ENCODE peak calls at places on chromosomes 3 and 15, in four cellular contexts. N is sigmoid colon, J is brain microvascular endothelial cell, S is right cardiac atrium. V is an unnamed sample.

GRCh38 chr15:78000089-78000926 is 77.2 kb downstream of the TBC1D2B start:
- DNase-seq in S (peak), J (peak), N (peak), V (peak)

GRCh38 chr15:36590838-36591237 is 11.4 kb downstream of the CDIN1 start:
- DNase-seq in J (peak), S (no peak), N (no peak), V (no peak)

GRCh38 chr3:19073341-19074105 is 74.8 kb upstream of the KCNH8 start:
- DNase-seq in J (no peak), N (no peak), S (no peak), V (no peak)

GRCh38 chr3:128369881-128370642 is 96.6 kb downstream of the DNAJB8 start:
- DNase-seq in S (no peak), N (no peak), J (no peak), V (no peak)

GRCh38 chr3:24598691-24599090 is 104.0 kb upstream of the THRB start:
- DNase-seq in N (no peak), S (no peak), J (peak), V (no peak)

GRCh38 chr15:69604050-69604378 is 151.4 kb downstream of the RPLP1 start:
- DNase-seq in J (no peak), N (no peak), S (no peak), V (no peak)

GRCh38 chr15:48120751-48121150 is at the start of gene SLC24A5:
- DNase-seq in N (no peak), S (no peak), J (no peak), V (no peak)

GRCh38 chr3:129120254-129121004 is 1.2 kb downstream of the RAB43 start:
- DNase-seq in J (peak), S (peak), N (peak), V (peak)

GRCh38 chr15:48375767-48376166 is 44.5 kb downstream of the DUT start:
- DNase-seq in J (no peak), N (no peak), S (no peak), V (no peak)

GRCh38 chr3:121431717-121432517 is 113.9 kb downstream of the POLQ start:
- DNase-seq in S (no peak), N (no peak), J (peak), V (no peak)

GRCh38 chr3:194577985-194578905 is 55.0 kb downstream of the TMEM44 start:
- DNase-seq in J (peak), N (no peak), S (peak), V (peak)

GRCh38 chr3:45218578-45219390 is 7.3 kb downstream of the TMEM158 start:
- DNase-seq in S (no peak), N (no peak), J (peak), V (no peak)

GRCh38 chr15:96347181-96348111 is 16.9 kb downstream of the NR2F2 start:
- DNase-seq in S (peak), J (peak), N (no peak), V (peak)

GRCh38 chr3:101803152-101803782 is 24.3 kb downstream of the NXPE3 start:
- DNase-seq in J (peak), S (peak), N (peak), V (peak)

GRCh38 chr15:52672661-52673060 is 6.5 kb downstream of the ATOSA start:
- DNase-seq in J (no peak), N (no peak), S (no peak), V (no peak)

GRCh38 chr15:59133921-59134427 is 29.0 kb downstream of the CCNB2 start:
- DNase-seq in N (no peak), J (no peak), S (no peak), V (no peak)

GRCh38 chr3:59422312-59422711 is 372.5 kb upstream of the CFAP20DC start:
- DNase-seq in J (peak), N (no peak), S (no peak), V (no peak)

GRCh38 chr15:74132681-74133070 is 2.3 kb downstream of the ISLR2 start:
- DNase-seq in N (no peak), J (no peak), S (peak), V (no peak)

GRCh38 chr15:33200444-33200843 is 5.9 kb upstream of the FMN1 start:
- DNase-seq in J (no peak), N (no peak), S (no peak), V (no peak)

GRCh38 chr3:173911446-173911845 is 513.9 kb downstream of the NLGN1 start:
- DNase-seq in N (no peak), S (no peak), J (no peak), V (no peak)

GRCh38 chr15:95162967-95163531 is 931.7 kb downstream of the MCTP2 start:
- DNase-seq in J (peak), N (peak), S (no peak), V (no peak)

GRCh38 chr3:37987315-37987697 is 3.3 kb upstream of the VILL start:
- DNase-seq in N (peak), S (no peak), J (no peak), V (no peak)

GRCh38 chr15:100807028-100807427 is 72.6 kb upstream of the ALDH1A3 start:
- DNase-seq in N (no peak), S (no peak), J (no peak), V (no peak)

GRCh38 chr15:74374648-74375302 is 7.3 kb upstream of the CYP11A1 start:
- DNase-seq in N (no peak), J (no peak), S (no peak), V (no peak)

GRCh38 chr15:50484781-50485180 is 60.6 kb downstream of the USP8 start:
- DNase-seq in J (no peak), N (no peak), S (no peak), V (no peak)

GRCh38 chr15:30791239-30791638 is 112.5 kb upstream of the FAN1 start:
- DNase-seq in S (no peak), N (no peak), J (no peak), V (peak)

GRCh38 chr3:42130329-42131070 is 39.3 kb downstream of the TRAK1 start:
- DNase-seq in N (peak), S (no peak), J (no peak), V (no peak)

GRCh38 chr15:31254431-31255175 is 72.0 kb upstream of the KLF13 start:
- DNase-seq in N (no peak), S (no peak), J (peak), V (no peak)

GRCh38 chr3:112761062-112761638 is 85.5 kb downstream of the CD200R1L start:
- DNase-seq in N (no peak), S (no peak), J (peak), V (no peak)

GRCh38 chr15:99514306-99514705 is 51.5 kb upstream of the MEF2A start:
- DNase-seq in N (no peak), S (no peak), J (no peak), V (no peak)

GRCh38 chr15:28901987-28902745 is 16.4 kb downstream of the APBA2 start:
- DNase-seq in J (no peak), N (no peak), S (no peak), V (no peak)

GRCh38 chr3:53091011-53091410 is 39.2 kb downstream of the RFT1 start:
- DNase-seq in J (no peak), N (no peak), S (no peak), V (no peak)

GRCh38 chr3:152496286-152496685 is 227.6 kb downstream of the MBNL1 start:
- DNase-seq in N (no peak), S (no peak), J (no peak), V (no peak)

GRCh38 chr15:50873935-50874353 is 34.5 kb upstream of the AP4E1 start:
- DNase-seq in J (no peak), N (no peak), S (no peak), V (no peak)

GRCh38 chr3:123159926-123160635 is 41.7 kb upstream of the SEC22A start:
- DNase-seq in N (no peak), J (peak), S (no peak), V (no peak)

GRCh38 chr3:171348121-171348520 is 112.1 kb downstream of the TNIK start:
- DNase-seq in J (peak), N (no peak), S (no peak), V (peak)

GRCh38 chr3:196096382-196096953 is 14.6 kb upstream of the TFRC start:
- DNase-seq in S (no peak), N (peak), J (no peak), V (no peak)

GRCh38 chr3:175208316-175208715 is 349.2 kb downstream of the NAALADL2 start:
- DNase-seq in S (no peak), J (no peak), N (no peak), V (no peak)

GRCh38 chr15:65521355-65521754 is 3.9 kb upstream of the DPP8 start:
- DNase-seq in S (peak), N (no peak), J (no peak), V (no peak)

GRCh38 chr3:150783334-150783733 is 20.4 kb upstream of the SIAH2 start:
- DNase-seq in N (no peak), S (no peak), J (no peak), V (no peak)

GRCh38 chr15:40933520-40933904 is 4.4 kb downstream of the DLL4 start:
- DNase-seq in J (no peak), S (no peak), N (no peak), V (no peak)
- H3K4me3 ChIP-seq in J (no peak), S (no peak), N (no peak), V (no peak)

GRCh38 chr15:67079361-67079760 is 14.0 kb downstream of the SMAD3 start:
- DNase-seq in N (no peak), S (no peak), J (no peak), V (no peak)
- H3K27ac ChIP-seq in N (no peak), S (no peak), J (peak), V (no peak)

GRCh38 chr3:10320320-10320677 is 613 bp downstream of the SEC13 start:
- DNase-seq in N (no peak), J (no peak), S (no peak), V (no peak)
- H3K4me3 ChIP-seq in N (peak), J (peak), S (peak), V (peak)

DNA sequence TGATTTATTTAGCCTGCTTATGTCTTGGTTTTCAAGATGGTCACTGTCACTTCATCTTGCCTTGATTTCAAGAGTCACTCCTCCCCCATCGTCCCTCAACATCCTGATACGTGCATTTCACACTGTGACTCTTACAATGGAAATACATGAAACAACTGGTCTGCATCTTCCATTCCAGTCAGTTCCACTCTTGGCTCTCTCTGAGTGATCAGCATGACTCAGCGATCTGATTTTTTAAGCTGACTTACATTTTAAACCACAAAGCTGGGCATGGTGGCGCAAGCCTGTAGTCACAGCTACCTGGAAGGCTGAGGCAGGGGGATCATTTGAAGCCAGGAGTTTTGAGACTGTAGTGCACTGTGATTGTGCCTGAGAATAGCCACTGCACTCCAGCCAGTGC is 271.2 kb upstream of the ROPN1 start:
- DNase-seq in S (no peak), N (no peak), J (peak), V (peak)
- H3K27ac ChIP-seq in S (no peak), N (no peak), J (no peak), V (no peak)

GRCh38 chr15:90529008-90529368 is 735 bp upstream of the CRTC3 start:
- DNase-seq in J (no peak), S (no peak), N (no peak), V (no peak)
- H3K4me3 ChIP-seq in J (peak), S (peak), N (peak), V (peak)